ENCODE peak calls at places on chromosome 5, in seven cellular contexts. T is fibroblast of mammary gland; M is CD4-positive, alpha-beta T cell; D is ovary; L is natural killer cell; Q is endothelial cell; E is WTC11. Y is an unnamed sample.

GRCh38 chr5:39370555-39371366 is 6.5 kb upstream of the C9 start:
- DNase-seq in T (no peak), M (no peak), D (no peak), L (no peak), Q (no peak), E (no peak), Y (no peak)

GRCh38 chr5:137566780-137567179 is 67.7 kb upstream of the SPOCK1 start:
- DNase-seq in T (peak; percentile 26), M (no peak), D (no peak), L (no peak), Q (no peak), E (no peak), Y (no peak)

GRCh38 chr5:124755565-124755964 is 9.1 kb upstream of the ZNF608 start:
- DNase-seq in T (peak; percentile 46), M (no peak), D (no peak), L (no peak), Q (no peak), E (no peak), Y (no peak)

GRCh38 chr5:1130218-1130946 is 18.5 kb upstream of the SLC12A7 start:
- DNase-seq in T (no peak), M (no peak), D (no peak), L (no peak), Q (no peak), E (peak; percentile 54), Y (no peak)

GRCh38 chr5:15995206-15996052 is 184.2 kb downstream of the MARCHF11 start:
- DNase-seq in T (peak; percentile 57), M (no peak), D (no peak), L (no peak), Q (no peak), E (peak; percentile 12), Y (no peak)

GRCh38 chr5:154575869-154576806 is 98.1 kb upstream of the HAND1 start:
- DNase-seq in T (no peak), M (no peak), D (no peak), L (no peak), Q (no peak), E (no peak), Y (no peak)

GRCh38 chr5:146890073-146890472 is 11.5 kb upstream of the PPP2R2B start:
- DNase-seq in T (no peak), M (no peak), D (no peak), L (no peak), Q (no peak), E (no peak), Y (no peak)

GRCh38 chr5:164958688-164959087 is 1453.3 kb downstream of the MAT2B start:
- DNase-seq in T (peak; percentile 0), M (no peak), D (no peak), L (no peak), Q (no peak), E (no peak), Y (no peak)

GRCh38 chr5:135186662-135187522 is 152.9 kb upstream of the PITX1 start:
- DNase-seq in T (no peak), M (no peak), D (no peak), L (no peak), Q (no peak), E (no peak), Y (no peak)

GRCh38 chr5:169574147-169574646 is 9.4 kb upstream of the SPDL1 start:
- DNase-seq in T (no peak), M (no peak), D (no peak), L (no peak), Q (no peak), E (no peak), Y (no peak)

DNA sequence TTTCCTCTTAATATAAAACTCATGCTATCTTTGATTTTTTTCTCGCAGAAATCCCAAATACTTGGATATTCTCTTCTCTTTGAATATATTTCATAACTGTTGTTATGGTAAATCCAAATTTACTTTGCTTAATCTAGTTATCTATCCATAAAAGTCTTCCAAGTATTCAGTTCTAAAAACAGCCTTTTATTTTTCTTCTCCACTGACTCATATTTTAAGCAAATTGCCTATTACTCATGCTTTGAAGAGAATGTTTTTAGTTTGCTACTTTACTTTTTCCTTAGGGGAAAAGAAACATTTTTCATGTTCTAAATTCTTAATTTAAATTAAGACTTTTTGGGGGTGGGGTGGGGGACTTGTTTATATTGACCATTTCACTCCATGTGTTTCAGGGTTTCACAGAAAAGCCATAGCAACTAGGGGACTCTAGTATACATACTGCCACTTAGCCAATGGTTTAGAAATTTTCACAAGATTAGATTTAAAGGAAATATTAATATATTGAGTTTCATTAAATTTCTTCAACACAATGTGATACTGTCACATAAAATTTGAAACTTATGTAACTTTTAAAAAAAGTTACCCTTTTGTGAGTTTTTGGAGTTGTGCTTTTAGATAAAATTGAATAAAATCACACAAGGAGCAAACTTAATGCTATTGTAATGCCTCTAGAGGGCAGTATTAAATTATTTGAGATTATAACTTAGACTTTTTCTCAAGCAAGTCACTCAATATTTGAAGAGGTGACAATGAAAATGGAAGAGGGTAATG is 545.8 kb upstream of the ARRDC3 start:
- DNase-seq in T (peak; percentile 39), M (no peak), D (no peak), L (no peak), Q (no peak), E (no peak), Y (no peak)
- TF ChIP-seq CTCF in T (peak; percentile 46), M (peak; percentile 17), D (no peak), L (no peak), Q (peak; percentile 74), E (no peak), Y (peak; percentile 82)

DNA sequence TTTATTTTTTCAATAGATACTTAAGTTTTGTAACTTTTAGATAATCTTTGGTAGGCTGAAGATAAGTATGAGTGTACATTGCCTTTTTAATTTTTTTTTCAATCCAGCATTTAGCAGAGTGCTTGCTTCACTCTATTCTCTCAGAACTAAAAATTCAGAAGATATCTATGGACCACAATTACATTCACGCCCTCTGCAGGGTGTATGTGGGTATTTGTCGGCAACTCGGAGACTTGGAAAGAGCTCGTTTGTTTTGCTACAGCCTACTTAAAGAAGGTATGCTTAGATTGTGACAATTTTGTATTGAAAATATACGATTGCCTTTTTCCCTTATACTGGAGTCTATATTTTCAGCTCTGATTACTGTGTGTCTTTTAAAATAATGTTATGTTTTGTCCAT is 43.8 kb downstream of the ICE1 start:
- DNase-seq in T (no peak), M (no peak), D (no peak), L (no peak), Q (no peak), E (no peak), Y (no peak)
- TF ChIP-seq CTCF in T (no peak), M (no peak), D (no peak), L (no peak), Q (no peak), E (no peak), Y (peak; percentile 40)

GRCh38 chr5:32790411-32790951 is 79.4 kb downstream of the NPR3 start:
- DNase-seq in T (no peak), M (no peak), D (no peak), L (no peak), Q (no peak), E (no peak), Y (no peak)

GRCh38 chr5:32791536-32792240 is 80.6 kb downstream of the NPR3 start:
- DNase-seq in T (no peak), M (no peak), D (no peak), L (no peak), Q (no peak), E (no peak), Y (no peak)

GRCh38 chr5:32794086-32794485 is 83.0 kb downstream of the NPR3 start:
- DNase-seq in T (peak; percentile 54), M (no peak), D (no peak), L (no peak), Q (no peak), E (no peak), Y (no peak)
- TF ChIP-seq CTCF in T (peak; percentile 49), M (no peak), D (no peak), L (no peak), Q (no peak), E (no peak), Y (no peak)

DNA sequence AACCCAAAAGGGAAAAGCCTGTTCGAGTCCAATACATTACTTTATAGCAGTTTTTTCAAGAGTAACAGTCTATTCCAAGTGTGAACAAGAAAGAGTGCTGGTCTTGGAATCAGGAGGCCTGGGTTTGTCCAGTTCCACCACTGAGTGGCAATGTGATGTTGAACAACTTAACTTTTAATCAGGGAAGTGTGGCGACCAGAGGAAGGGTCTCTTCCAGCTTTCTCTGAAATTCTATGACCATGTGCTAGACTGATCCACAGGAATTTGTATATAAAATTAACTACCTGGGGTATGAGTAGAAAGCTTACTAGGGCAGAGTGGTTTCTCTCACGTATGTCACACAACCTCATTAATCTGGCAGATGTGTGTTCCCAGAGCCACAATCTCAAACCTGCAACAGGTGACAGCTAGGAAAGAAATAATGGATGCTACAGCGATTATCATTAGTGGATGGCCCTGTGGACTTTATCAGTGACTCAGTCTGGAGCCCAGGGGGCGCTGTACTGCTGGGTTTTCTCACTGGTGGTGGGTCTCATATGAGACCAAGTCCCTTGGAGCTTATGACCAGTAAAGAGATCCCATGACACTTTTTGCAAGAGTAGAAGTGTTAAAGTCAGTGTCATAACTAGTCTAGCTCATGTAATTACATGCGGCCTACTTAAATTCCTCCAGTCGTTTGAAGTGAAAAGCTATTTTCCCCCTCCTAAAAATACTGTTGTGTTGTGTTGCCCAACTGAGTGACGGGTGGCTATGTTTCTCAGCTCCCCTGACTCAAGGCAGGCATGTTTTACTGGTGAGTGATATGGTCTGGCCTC is 116.5 kb downstream of the GDNF start:
- DNase-seq in T (peak; percentile 30), M (no peak), D (no peak), L (no peak), Q (peak; percentile 61), E (peak; percentile 72), Y (no peak)
- TF ChIP-seq CTCF in T (peak; percentile 29), M (no peak), D (no peak), L (no peak), Q (peak; percentile 72), E (peak; percentile 93), Y (peak; percentile 66)

DNA sequence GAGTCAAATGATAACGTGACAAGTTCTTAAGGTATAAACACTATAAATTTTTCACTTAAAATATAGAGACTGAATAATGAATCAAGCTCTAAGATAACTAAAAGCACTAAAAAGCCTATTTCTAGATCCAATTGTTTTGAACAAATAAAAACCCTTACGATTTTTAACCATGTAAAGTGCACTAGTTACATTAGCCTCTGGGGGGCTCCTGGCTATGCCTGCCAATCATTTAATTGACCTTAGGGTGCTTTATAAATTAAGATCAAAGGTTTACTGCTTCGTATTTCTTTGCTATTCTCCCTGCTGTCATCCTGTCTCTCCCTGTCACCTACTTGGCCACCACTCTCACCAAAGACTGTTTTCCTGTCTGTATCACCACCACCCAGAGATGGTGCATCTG is 133.4 kb downstream of the ESM1 start:
- DNase-seq in T (no peak), M (no peak), D (no peak), L (no peak), Q (no peak), E (no peak), Y (no peak)
- TF ChIP-seq CTCF in T (no peak), M (no peak), D (no peak), L (no peak), Q (peak; percentile 42), E (peak; percentile 17), Y (no peak)